ENCODE peak calls at places on chromosomes 6 and 20, in five cellular contexts. E is MCF 10A; N is GM23338; O is AG09319; A is CD4-positive, alpha-beta T cell. X is an unnamed sample.

GRCh38 chr6:46706464-46706863 is 18.8 kb downstream of the TDRD6 start:
- DNase-seq in E (no peak), N (no peak), O (no peak), A (no peak), X (no peak)

GRCh38 chr20:13458860-13459451 is 179.8 kb downstream of the TASP1 start:
- DNase-seq in E (peak), N (peak), O (peak), A (no peak), X (no peak)

GRCh38 chr6:109230444-109230843 is 135.1 kb downstream of the CEP57L1 start:
- DNase-seq in E (no peak), N (no peak), O (no peak), A (no peak), X (no peak)

GRCh38 chr20:41733151-41733550 is 115.0 kb upstream of the CHD6 start:
- DNase-seq in E (no peak), N (no peak), O (no peak), A (no peak), X (no peak)

GRCh38 chr6:158571826-158572652 is 12.1 kb downstream of the TMEM181 start:
- DNase-seq in E (no peak), N (no peak), O (no peak), A (no peak), X (no peak)

GRCh38 chr6:109242923-109243322 is 139.3 kb downstream of the CD164 start:
- DNase-seq in E (no peak), N (no peak), O (no peak), A (no peak), X (no peak)

GRCh38 chr6:146315321-146316254 is 228.0 kb upstream of the RAB32 start:
- DNase-seq in E (peak), N (no peak), O (no peak), A (no peak), X (no peak)

GRCh38 chr6:89708316-89708715 is 69.8 kb upstream of the LYRM2 start:
- DNase-seq in E (no peak), N (no peak), O (no peak), A (no peak), X (no peak)

GRCh38 chr6:149834513-149835481 is 29.4 kb downstream of the LRP11 start:
- DNase-seq in E (peak), N (peak), O (no peak), A (peak), X (peak)

GRCh38 chr6:131212928-131213327 is 77.7 kb downstream of the AKAP7 start:
- DNase-seq in E (no peak), N (no peak), O (no peak), A (no peak), X (no peak)

GRCh38 chr20:39524371-39524911 is 562.3 kb downstream of the DHX35 start:
- DNase-seq in E (no peak), N (no peak), O (no peak), A (no peak), X (no peak)

GRCh38 chr6:53412751-53413150 is 64.0 kb upstream of the ELOVL5 start:
- DNase-seq in E (no peak), N (no peak), O (no peak), A (no peak), X (no peak)

GRCh38 chr6:151753581-151753980 is 53.9 kb upstream of the ESR1 start:
- DNase-seq in E (no peak), N (no peak), O (no peak), A (no peak), X (no peak)

GRCh38 chr6:108277295-108277694 is 16.5 kb upstream of the SNX3 start:
- DNase-seq in E (no peak), N (no peak), O (no peak), A (no peak), X (no peak)

DNA sequence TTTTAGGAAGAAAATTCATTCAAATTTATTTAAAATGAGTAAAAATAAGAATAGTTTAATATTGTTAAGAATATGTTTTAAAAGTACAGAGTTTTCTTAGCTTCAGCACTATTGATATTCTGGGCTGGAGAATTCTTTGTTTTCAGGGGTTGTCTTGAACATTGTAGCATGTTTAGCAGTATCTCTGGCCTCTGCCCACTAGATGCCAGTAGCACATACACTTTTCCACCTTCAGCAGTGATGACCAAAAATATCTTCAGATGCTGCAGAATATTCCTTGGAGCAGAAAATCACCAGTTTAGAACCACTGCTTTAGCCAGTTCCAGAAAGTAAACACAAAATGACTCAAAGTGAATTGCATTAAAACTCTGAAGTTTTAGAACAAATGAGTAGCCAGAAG is 19.4 kb upstream of the SDHAF4 start:
- DNase-seq in E (peak), N (peak), O (no peak), A (no peak), X (no peak)
- TF ChIP-seq CTCF in E (peak), N (peak), O (peak), A (peak), X (no peak)

GRCh38 chr6:153963352-153963751 is 75.7 kb upstream of the OPRM1 start:
- DNase-seq in E (no peak), N (peak), O (no peak), A (no peak), X (no peak)
- TF ChIP-seq CTCF in E (no peak), N (peak), O (no peak), A (no peak), X (no peak)

DNA sequence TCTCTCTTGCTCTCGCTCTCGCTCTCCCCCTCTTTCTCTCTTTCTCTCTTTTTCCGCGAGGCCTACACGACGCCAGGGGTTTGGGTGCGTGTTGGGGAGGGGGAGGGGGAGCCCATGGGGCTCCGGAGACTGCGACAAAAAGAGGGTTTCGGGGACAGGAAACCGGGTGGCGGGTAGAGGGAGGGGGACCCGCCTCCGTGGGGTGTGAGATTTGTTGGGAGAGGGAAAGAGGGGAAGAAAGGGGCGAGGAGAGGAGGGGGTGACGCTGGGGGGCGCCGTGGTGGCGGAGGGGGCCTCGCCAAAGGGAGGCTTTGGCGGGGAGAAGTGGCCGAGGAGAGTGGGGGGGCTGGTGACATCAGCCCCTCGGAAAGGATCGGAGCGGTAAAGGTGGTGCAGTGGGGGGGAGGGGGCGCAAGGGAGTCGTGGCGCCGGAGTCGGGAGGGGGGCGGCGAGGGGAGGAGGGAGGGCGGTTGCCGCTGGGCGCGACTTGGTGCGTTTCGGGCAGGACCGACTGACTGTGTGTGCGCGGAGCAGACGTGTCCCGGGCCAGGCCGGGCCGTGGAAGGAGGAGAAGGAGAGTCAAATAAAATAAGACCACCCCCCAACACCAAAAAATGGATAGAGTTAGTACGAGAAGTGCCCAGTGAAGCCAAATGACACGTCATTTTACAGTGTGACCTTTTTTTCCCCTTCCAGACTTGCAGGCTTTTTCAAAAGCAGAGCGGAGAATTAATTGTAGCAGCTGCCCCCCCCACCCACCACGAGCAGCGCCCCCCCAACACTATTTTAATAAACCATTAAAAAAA is 39.8 kb downstream of the GNAS start:
- DNase-seq in E (peak), N (peak), O (no peak), A (peak), X (peak)
- TF ChIP-seq CTCF in E (no peak), N (no peak), O (peak), A (no peak), X (no peak)

DNA sequence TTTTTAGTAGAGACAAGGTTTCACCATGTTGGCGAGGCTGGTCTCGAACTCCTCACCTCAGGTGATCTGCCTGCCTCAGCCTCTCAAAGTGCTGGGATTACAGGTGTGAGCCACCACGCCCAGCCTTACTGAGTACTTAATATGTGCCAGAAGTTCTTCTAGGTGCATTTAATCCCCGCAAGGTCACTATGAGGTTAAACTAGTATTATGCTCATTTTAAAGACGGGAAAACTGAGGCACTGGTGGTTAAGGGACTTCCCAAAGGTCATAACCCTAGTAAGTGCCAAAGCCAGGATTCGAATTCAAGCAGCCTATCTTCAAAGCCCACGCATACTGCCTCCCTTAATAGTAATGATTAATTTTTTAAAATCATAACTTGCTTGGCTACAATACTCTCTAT is 674 bp upstream of the CCM2L start:
- DNase-seq in E (no peak), N (no peak), O (no peak), A (no peak), X (no peak)
- TF ChIP-seq CTCF in E (no peak), N (no peak), O (no peak), A (no peak), X (no peak)

X was measured in activated B cell treated with CpG ODN at 0.5 μM for 24 hours.